ENCODE peak calls at places on chromosomes 1 and 21, in six cellular contexts. One of them, this sample, is unnamed.

GRCh38 chr1:116667577-116668105 is at the start of gene IGSF3:
- DNase-seq in body of pancreas: peak; percentile 68
- DNase-seq in stomach: peak; percentile 80
- DNase-seq in prostate gland: peak; percentile 67
- DNase-seq in testis: peak; percentile 79
- DNase-seq in upper lobe of left lung: peak; percentile 83
- DNase-seq in this sample: peak; percentile 82

GRCh38 chr21:26819944-26820343 is 25.3 kb downstream of the ADAMTS1 start:
- DNase-seq in body of pancreas: no peak
- DNase-seq in stomach: no peak
- DNase-seq in prostate gland: no peak
- DNase-seq in testis: no peak
- DNase-seq in upper lobe of left lung: no peak
- DNase-seq in this sample: no peak

GRCh38 chr1:52348704-52349301 is 17.2 kb downstream of the CC2D1B start:
- DNase-seq in body of pancreas: no peak
- DNase-seq in stomach: no peak
- DNase-seq in prostate gland: peak; percentile 17
- DNase-seq in testis: peak; percentile 65
- DNase-seq in upper lobe of left lung: no peak
- DNase-seq in this sample: no peak

GRCh38 chr1:115929846-115930245 is 46.5 kb upstream of the SLC22A15 start:
- DNase-seq in body of pancreas: no peak
- DNase-seq in stomach: no peak
- DNase-seq in prostate gland: no peak
- DNase-seq in testis: no peak
- DNase-seq in upper lobe of left lung: no peak
- DNase-seq in this sample: no peak

GRCh38 chr21:29092102-29092959 is 18.9 kb upstream of the CCT8 start:
- DNase-seq in body of pancreas: no peak
- DNase-seq in stomach: no peak
- DNase-seq in prostate gland: no peak
- DNase-seq in testis: no peak
- DNase-seq in upper lobe of left lung: no peak
- DNase-seq in this sample: no peak

GRCh38 chr21:39316062-39316461 is 2.6 kb upstream of the BRWD1 start:
- DNase-seq in body of pancreas: no peak
- DNase-seq in stomach: no peak
- DNase-seq in prostate gland: no peak
- DNase-seq in testis: no peak
- DNase-seq in upper lobe of left lung: no peak
- DNase-seq in this sample: no peak

GRCh38 chr1:44808938-44809917 is 905 bp downstream of the BTBD19 start:
- DNase-seq in body of pancreas: peak; percentile 77
- DNase-seq in stomach: peak; percentile 51
- DNase-seq in prostate gland: no peak
- DNase-seq in testis: peak; percentile 54
- DNase-seq in upper lobe of left lung: peak; percentile 79
- DNase-seq in this sample: peak; percentile 63

GRCh38 chr1:205480349-205481278 is 23.9 kb upstream of the CDK18 start:
- DNase-seq in body of pancreas: no peak
- DNase-seq in stomach: no peak
- DNase-seq in prostate gland: no peak
- DNase-seq in testis: no peak
- DNase-seq in upper lobe of left lung: no peak
- DNase-seq in this sample: no peak

GRCh38 chr1:172585348-172585747 is 52.4 kb downstream of the SUCO start:
- DNase-seq in body of pancreas: no peak
- DNase-seq in stomach: no peak
- DNase-seq in prostate gland: no peak
- DNase-seq in testis: no peak
- DNase-seq in upper lobe of left lung: no peak
- DNase-seq in this sample: no peak

GRCh38 chr1:117620440-117620839 is 14.6 kb downstream of the TENT5C start:
- DNase-seq in body of pancreas: no peak
- DNase-seq in stomach: no peak
- DNase-seq in prostate gland: no peak
- DNase-seq in testis: no peak
- DNase-seq in upper lobe of left lung: no peak
- DNase-seq in this sample: no peak

GRCh38 chr1:9653783-9654517 is 2.4 kb downstream of the PIK3CD start:
- DNase-seq in body of pancreas: no peak
- DNase-seq in stomach: no peak
- DNase-seq in prostate gland: no peak
- DNase-seq in testis: no peak
- DNase-seq in upper lobe of left lung: no peak
- DNase-seq in this sample: no peak

GRCh38 chr1:17819129-17819802 is 64.1 kb downstream of the ACTL8 start:
- DNase-seq in body of pancreas: no peak
- DNase-seq in stomach: peak; percentile 17
- DNase-seq in prostate gland: no peak
- DNase-seq in testis: peak; percentile 40
- DNase-seq in upper lobe of left lung: no peak
- DNase-seq in this sample: peak; percentile 73

GRCh38 chr1:26723013-26723991 is 27.5 kb downstream of the ARID1A start:
- DNase-seq in body of pancreas: peak; percentile 97
- DNase-seq in stomach: peak; percentile 89
- DNase-seq in prostate gland: peak; percentile 63
- DNase-seq in testis: peak; percentile 92
- DNase-seq in upper lobe of left lung: peak; percentile 90
- DNase-seq in this sample: peak; percentile 91

GRCh38 chr1:55522982-55523381 is 307.8 kb upstream of the USP24 start:
- DNase-seq in body of pancreas: no peak
- DNase-seq in stomach: no peak
- DNase-seq in prostate gland: no peak
- DNase-seq in testis: no peak
- DNase-seq in upper lobe of left lung: no peak
- DNase-seq in this sample: no peak

GRCh38 chr1:172203135-172203823 is 217.2 kb upstream of the C1orf105 start:
- DNase-seq in body of pancreas: no peak
- DNase-seq in stomach: no peak
- DNase-seq in prostate gland: no peak
- DNase-seq in testis: no peak
- DNase-seq in upper lobe of left lung: no peak
- DNase-seq in this sample: no peak

GRCh38 chr1:103514920-103515503 is 10.5 kb upstream of the RNPC3 start:
- DNase-seq in body of pancreas: peak; percentile 19
- DNase-seq in stomach: no peak
- DNase-seq in prostate gland: no peak
- DNase-seq in testis: peak; percentile 17
- DNase-seq in upper lobe of left lung: no peak
- DNase-seq in this sample: no peak

GRCh38 chr1:222241410-222241809 is 306.5 kb downstream of the HHIPL2 start:
- DNase-seq in body of pancreas: peak; percentile 8
- DNase-seq in stomach: no peak
- DNase-seq in prostate gland: no peak
- DNase-seq in testis: no peak
- DNase-seq in upper lobe of left lung: no peak
- DNase-seq in this sample: no peak

GRCh38 chr21:18954415-18954972 is 550.9 kb upstream of the TMPRSS15 start:
- DNase-seq in body of pancreas: no peak
- DNase-seq in stomach: no peak
- DNase-seq in prostate gland: no peak
- DNase-seq in testis: no peak
- DNase-seq in upper lobe of left lung: no peak
- DNase-seq in this sample: no peak

GRCh38 chr1:157377216-157377821 is 175.0 kb downstream of the FCRL5 start:
- DNase-seq in body of pancreas: peak; percentile 40
- DNase-seq in stomach: peak; percentile 37
- DNase-seq in prostate gland: no peak
- DNase-seq in testis: peak; percentile 67
- DNase-seq in upper lobe of left lung: peak; percentile 38
- DNase-seq in this sample: no peak

GRCh38 chr1:72526926-72527325 is 244.6 kb upstream of the NEGR1 start:
- DNase-seq in body of pancreas: no peak
- DNase-seq in stomach: no peak
- DNase-seq in prostate gland: no peak
- DNase-seq in testis: no peak
- DNase-seq in upper lobe of left lung: no peak
- DNase-seq in this sample: no peak

GRCh38 chr1:115606305-115606704 is 35.5 kb upstream of the VANGL1 start:
- DNase-seq in body of pancreas: no peak
- DNase-seq in stomach: no peak
- DNase-seq in prostate gland: no peak
- DNase-seq in testis: no peak
- DNase-seq in upper lobe of left lung: no peak
- DNase-seq in this sample: no peak

GRCh38 chr1:103265551-103265950 is 157.2 kb upstream of the COL11A1 start:
- DNase-seq in body of pancreas: no peak
- DNase-seq in stomach: no peak
- DNase-seq in prostate gland: no peak
- DNase-seq in testis: no peak
- DNase-seq in upper lobe of left lung: no peak
- DNase-seq in this sample: no peak

GRCh38 chr1:166036092-166036491 is 130.7 kb downstream of the FAM78B start:
- DNase-seq in body of pancreas: no peak
- DNase-seq in stomach: no peak
- DNase-seq in prostate gland: no peak
- DNase-seq in testis: no peak
- DNase-seq in upper lobe of left lung: no peak
- DNase-seq in this sample: no peak

GRCh38 chr1:155261888-155262673 is at the start of gene SCAMP3:
- DNase-seq in body of pancreas: peak; percentile 98
- DNase-seq in stomach: peak; percentile 95
- DNase-seq in prostate gland: peak; percentile 98
- DNase-seq in testis: peak; percentile 99
- DNase-seq in upper lobe of left lung: peak; percentile 99
- DNase-seq in this sample: peak; percentile 95

GRCh38 chr1:155263067-155263466 is 907 bp upstream of the SCAMP3 start:
- DNase-seq in body of pancreas: no peak
- DNase-seq in stomach: no peak
- DNase-seq in prostate gland: no peak
- DNase-seq in testis: no peak
- DNase-seq in upper lobe of left lung: no peak
- DNase-seq in this sample: no peak

GRCh38 chr1:155256101-155256852 is 994 bp upstream of the ENTREP3 start:
- DNase-seq in body of pancreas: no peak
- DNase-seq in stomach: no peak
- DNase-seq in prostate gland: no peak
- DNase-seq in testis: no peak
- DNase-seq in upper lobe of left lung: no peak
- DNase-seq in this sample: no peak

GRCh38 chr1:155261401-155261887 is 716 bp downstream of the SCAMP3 start:
- DNase-seq in body of pancreas: no peak
- DNase-seq in stomach: no peak
- DNase-seq in prostate gland: no peak
- DNase-seq in testis: no peak
- DNase-seq in upper lobe of left lung: no peak
- DNase-seq in this sample: no peak

GRCh38 chr1:155260276-155260675 is 1.9 kb downstream of the SCAMP3 start:
- DNase-seq in body of pancreas: no peak
- DNase-seq in stomach: no peak
- DNase-seq in prostate gland: no peak
- DNase-seq in testis: no peak
- DNase-seq in upper lobe of left lung: no peak
- DNase-seq in this sample: no peak
- TF ChIP-seq POLR2A in body of pancreas: no peak
- TF ChIP-seq POLR2A in stomach: no peak
- TF ChIP-seq POLR2A in prostate gland: no peak
- TF ChIP-seq POLR2A in testis: no peak
- TF ChIP-seq POLR2A in upper lobe of left lung: no peak
- TF ChIP-seq POLR2A in this sample: no peak

DNA sequence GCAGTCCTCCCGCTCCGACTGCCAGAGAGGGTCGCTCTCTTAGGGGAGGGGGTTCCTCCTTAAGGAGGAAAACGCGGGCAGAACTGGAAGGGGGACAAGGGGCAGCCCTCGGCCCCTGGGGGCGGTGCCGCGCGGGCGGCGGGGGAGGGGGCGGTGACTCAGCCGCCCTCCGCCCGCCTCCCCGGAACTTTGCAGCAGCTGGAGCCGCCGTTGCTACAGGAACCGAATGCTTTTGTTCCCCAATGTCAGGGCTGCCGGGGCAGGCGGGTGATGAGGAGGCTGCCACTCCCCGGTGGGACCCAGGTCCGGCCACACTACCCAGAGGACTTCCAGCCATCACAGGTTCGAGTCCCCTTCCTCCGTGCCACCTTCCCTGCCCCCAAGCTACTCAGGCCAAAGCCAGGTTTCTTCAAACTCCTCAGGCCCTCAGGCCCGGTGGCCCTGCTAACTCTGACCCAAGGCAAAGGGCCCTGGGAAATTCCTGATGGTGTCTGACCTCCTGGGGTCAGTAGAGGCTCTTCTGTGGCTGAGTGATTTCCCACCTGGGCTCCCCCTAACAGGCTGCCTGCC is 3.2 kb downstream of the ADGRB2 start:
- DNase-seq in body of pancreas: peak; percentile 62
- DNase-seq in stomach: peak; percentile 67
- DNase-seq in prostate gland: peak; percentile 30
- DNase-seq in testis: peak; percentile 50
- DNase-seq in upper lobe of left lung: peak; percentile 43
- DNase-seq in this sample: peak; percentile 61
- TF ChIP-seq POLR2A in body of pancreas: no peak
- TF ChIP-seq POLR2A in stomach: no peak
- TF ChIP-seq POLR2A in prostate gland: no peak
- TF ChIP-seq POLR2A in testis: no peak
- TF ChIP-seq POLR2A in upper lobe of left lung: no peak
- TF ChIP-seq POLR2A in this sample: no peak

DNA sequence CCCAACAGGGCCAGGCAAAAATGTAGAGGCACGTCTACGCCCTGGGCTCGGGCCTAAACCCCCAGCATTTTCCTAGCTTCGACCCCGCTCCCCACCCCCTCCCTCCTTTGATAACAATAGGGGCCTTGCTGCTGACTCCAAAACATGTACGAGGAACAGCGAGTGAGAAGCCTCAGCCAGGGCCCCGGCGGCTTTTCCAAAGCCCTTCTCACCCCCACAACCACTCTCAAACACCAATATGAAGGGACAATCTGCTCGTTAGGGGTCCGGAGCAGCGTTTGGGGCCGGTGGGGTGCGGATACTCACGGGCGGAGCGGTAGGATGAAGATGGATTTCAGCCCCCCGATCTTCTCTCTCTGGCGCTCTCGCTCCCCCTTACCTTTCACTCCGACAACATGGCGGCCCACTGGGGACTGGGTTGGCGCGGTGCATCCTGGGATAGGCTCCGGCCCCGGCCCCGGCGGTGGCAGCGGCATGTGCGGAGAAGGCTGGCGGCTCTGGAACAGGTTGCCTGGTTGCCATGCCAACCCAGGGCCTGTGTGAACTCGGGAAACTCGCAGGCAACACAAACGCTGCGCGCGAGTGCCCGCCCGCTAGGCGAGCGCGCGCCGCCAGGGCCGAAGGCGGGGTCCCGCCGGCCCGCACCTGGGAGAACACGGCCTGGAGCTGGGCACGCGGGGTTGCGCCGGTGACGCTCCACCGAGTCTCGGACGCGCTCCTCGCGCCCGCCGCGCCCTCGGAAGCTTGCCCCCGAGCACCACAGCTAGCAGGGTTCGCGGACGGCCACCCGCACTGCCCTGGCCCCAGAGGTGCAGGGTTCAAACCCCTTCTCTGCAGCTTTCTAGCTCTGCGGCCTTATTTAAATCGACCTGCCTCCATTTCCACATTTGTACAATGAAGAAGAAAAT is at the start of gene PUM1:
- DNase-seq in body of pancreas: peak; percentile 100
- DNase-seq in stomach: peak; percentile 100
- DNase-seq in prostate gland: peak; percentile 99
- DNase-seq in testis: peak; percentile 99
- DNase-seq in upper lobe of left lung: peak; percentile 100
- DNase-seq in this sample: peak; percentile 98
- TF ChIP-seq POLR2A in body of pancreas: peak; percentile 88
- TF ChIP-seq POLR2A in stomach: no peak
- TF ChIP-seq POLR2A in prostate gland: peak; percentile 89
- TF ChIP-seq POLR2A in testis: peak; percentile 38
- TF ChIP-seq POLR2A in upper lobe of left lung: peak; percentile 89
- TF ChIP-seq POLR2A in this sample: peak; percentile 59

GRCh38 chr1:225427249-225428065 is at the start of gene LBR:
- DNase-seq in body of pancreas: no peak
- DNase-seq in stomach: peak; percentile 44
- DNase-seq in prostate gland: no peak
- DNase-seq in testis: peak; percentile 34
- DNase-seq in upper lobe of left lung: no peak
- DNase-seq in this sample: no peak
- TF ChIP-seq POLR2A in body of pancreas: peak; percentile 64
- TF ChIP-seq POLR2A in stomach: no peak
- TF ChIP-seq POLR2A in prostate gland: no peak
- TF ChIP-seq POLR2A in testis: no peak
- TF ChIP-seq POLR2A in upper lobe of left lung: peak; percentile 67
- TF ChIP-seq POLR2A in this sample: no peak